ENCODE peak calls at places on chromosomes 6 and 20, in five cellular contexts. S is hypothalamus, R is T-cell, L is EL, F is left colon. N is an unnamed sample.

GRCh38 chr6:111361648-111362047 is 121.4 kb downstream of the REV3L start:
- DNase-seq in S (no peak), L (peak; percentile 49), F (no peak), R (no peak), N (no peak)

GRCh38 chr20:41391587-41392001 is 25.0 kb upstream of the EMILIN3 start:
- DNase-seq in S (no peak), R (no peak), F (no peak), L (peak; percentile 81), N (no peak)

GRCh38 chr6:168277274-168277669 is 42.3 kb downstream of the DACT2 start:
- DNase-seq in R (no peak), F (no peak), S (no peak), L (no peak), N (no peak)

GRCh38 chr20:61731363-61732181 is 334.1 kb downstream of the TAF4 start:
- DNase-seq in L (peak; percentile 39), S (no peak), R (no peak), F (no peak), N (no peak)

GRCh38 chr6:93550551-93551276 is 131.4 kb upstream of the EPHA7 start:
- DNase-seq in R (no peak), F (no peak), L (no peak), S (no peak), N (no peak)

GRCh38 chr6:41278699-41279405 is 7.6 kb downstream of the TREM1 start:
- DNase-seq in F (no peak), R (peak; percentile 45), S (no peak), L (peak; percentile 48), N (peak; percentile 67)

GRCh38 chr6:68313911-68314310 is 321.2 kb upstream of the ADGRB3 start:
- DNase-seq in S (no peak), F (no peak), R (no peak), L (no peak), N (no peak)

GRCh38 chr6:6920984-6921313 is 186.8 kb upstream of the RREB1 start:
- DNase-seq in R (no peak), F (no peak), L (no peak), S (no peak), N (no peak)

GRCh38 chr6:145632971-145633370 is 102.3 kb downstream of the EPM2A start:
- DNase-seq in L (no peak), R (no peak), S (no peak), F (no peak), N (no peak)

GRCh38 chr20:14829897-14830296 is 492.5 kb upstream of the FLRT3 start:
- DNase-seq in R (no peak), L (no peak), S (no peak), F (no peak), N (no peak)